ENCODE peak calls at places on chromosomes 7 and 10, in four cellular contexts. D is activated T-cell treated with anti-CD3 and anti-CD28 coated beads, Interleukin-2, amount 50 U/mL, for 48 hours; V is adipocyte; Y is NCI-H2081. J is an unnamed sample.

GRCh38 chr7:44101966-44102845 is 1.9 kb upstream of the AEBP1 start:
- DNase-seq in D (no peak), V (peak; percentile 92), Y (no peak), J (peak; percentile 95)

GRCh38 chr10:50497758-50498157 is 126.0 kb downstream of the SGMS1 start:
- DNase-seq in D (no peak), V (peak; percentile 38), Y (no peak), J (peak; percentile 74)

GRCh38 chr10:86244296-86244695 is 122.3 kb downstream of the GRID1 start:
- DNase-seq in D (no peak), V (no peak), Y (peak; percentile 18), J (no peak)

GRCh38 chr7:105098863-105099515 is 85.0 kb downstream of the KMT2E start:
- DNase-seq in D (no peak), V (no peak), Y (no peak), J (no peak)

GRCh38 chr10:129689681-129690080 is 222.6 kb downstream of the MGMT start:
- DNase-seq in D (no peak), V (no peak), Y (no peak), J (no peak)

GRCh38 chr7:85851571-85852193 is 664.8 kb upstream of the SEMA3D start:
- DNase-seq in D (no peak), V (peak; percentile 75), Y (peak; percentile 19), J (peak; percentile 42)

GRCh38 chr10:21523557-21524008 is 1.9 kb downstream of the SKIDA1 start:
- DNase-seq in D (no peak), V (no peak), Y (no peak), J (peak; percentile 38)

GRCh38 chr7:40755438-40755837 is 620.6 kb downstream of the SUGCT start:
- DNase-seq in D (no peak), V (peak; percentile 17), Y (no peak), J (peak; percentile 39)

GRCh38 chr7:30731619-30732018 is 20.3 kb upstream of the INMT start:
- DNase-seq in D (no peak), V (no peak), Y (no peak), J (peak; percentile 26)

GRCh38 chr10:100745882-100746412 is 565 bp downstream of the PAX2 start:
- DNase-seq in D (no peak), V (no peak), Y (no peak), J (no peak)

GRCh38 chr7:116948934-116949333 is 4.4 kb upstream of the ST7 start:
- DNase-seq in D (no peak), V (no peak), Y (no peak), J (no peak)

GRCh38 chr7:27901028-27901760 is 161.2 kb downstream of the TAX1BP1 start:
- DNase-seq in D (no peak), V (peak; percentile 87), Y (no peak), J (no peak)

GRCh38 chr7:135803143-135803542 is 54.5 kb upstream of the FAM180A start:
- DNase-seq in D (no peak), V (no peak), Y (no peak), J (no peak)